ENCODE peak calls at places on chromosomes 2 and 18, in four cellular contexts. Z, Y, D and N are unnamed samples.

GRCh38 chr2:114534728-114535084 is 92.3 kb downstream of the DPP10 start:
- DNase-seq in Z (no peak), Y (no peak), D (no peak), N (no peak)

GRCh38 chr2:54239427-54239826 is 16.6 kb downstream of the TSPYL6 start:
- DNase-seq in Z (peak), Y (no peak), D (no peak), N (no peak)

GRCh38 chr18:25827961-25828561 is 262.4 kb downstream of the SS18 start:
- DNase-seq in Z (peak), Y (no peak), D (no peak), N (no peak)

GRCh38 chr2:183244300-183244849 is 120.1 kb downstream of the NUP35 start:
- DNase-seq in Z (no peak), Y (no peak), D (no peak), N (no peak)

GRCh38 chr18:74793746-74794145 is 196.1 kb downstream of the ZNF407 start:
- DNase-seq in Z (no peak), Y (no peak), D (no peak), N (no peak)

GRCh38 chr2:27033253-27033852 is 588 bp downstream of the TMEM214 start:
- DNase-seq in Z (no peak), Y (no peak), D (no peak), N (no peak)

GRCh38 chr2:33292981-33293586 is 183.4 kb upstream of the RASGRP3 start:
- DNase-seq in Z (peak), Y (no peak), D (no peak), N (no peak)

GRCh38 chr2:39476524-39476923 is 39.4 kb upstream of the MAP4K3 start:
- DNase-seq in Z (no peak), Y (no peak), D (no peak), N (no peak)

GRCh38 chr2:119282966-119283511 is 59.4 kb downstream of the STEAP3 start:
- DNase-seq in Z (peak), Y (no peak), D (peak), N (no peak)

GRCh38 chr2:72144746-72145657 is 2.7 kb downstream of the CYP26B1 start:
- DNase-seq in Z (no peak), Y (no peak), D (no peak), N (no peak)

GRCh38 chr18:44682181-44682870 is 1.6 kb downstream of the SETBP1 start:
- DNase-seq in Z (no peak), Y (peak), D (peak), N (no peak)

GRCh38 chr2:11863103-11863502 is 116.7 kb downstream of the LPIN1 start:
- DNase-seq in Z (no peak), Y (peak), D (no peak), N (no peak)

GRCh38 chr2:128622371-128622770 is 303.7 kb upstream of the HS6ST1 start:
- DNase-seq in Z (no peak), Y (no peak), D (peak), N (no peak)

GRCh38 chr2:70979626-70980025 is 1.2 kb downstream of the ANKRD53 start:
- DNase-seq in Z (no peak), Y (no peak), D (peak), N (no peak)

GRCh38 chr2:63023444-63023843 is 27.2 kb upstream of the OTX1 start:
- DNase-seq in Z (peak), Y (no peak), D (no peak), N (no peak)
- TF ChIP-seq CTCF in Z (peak), Y (peak), D (no peak), N (peak)

GRCh38 chr18:59853380-59853779 is 46.4 kb upstream of the PMAIP1 start:
- DNase-seq in Z (no peak), Y (no peak), D (no peak), N (no peak)

GRCh38 chr18:59848002-59848401 is 51.8 kb upstream of the PMAIP1 start:
- DNase-seq in Z (no peak), Y (peak), D (no peak), N (no peak)

GRCh38 chr18:59846814-59847490 is 52.8 kb upstream of the PMAIP1 start:
- DNase-seq in Z (peak), Y (peak), D (no peak), N (no peak)

GRCh38 chr18:59851784-59852399 is 47.9 kb upstream of the PMAIP1 start:
- DNase-seq in Z (no peak), Y (no peak), D (no peak), N (no peak)

GRCh38 chr18:59852548-59852947 is 47.2 kb upstream of the PMAIP1 start:
- DNase-seq in Z (no peak), Y (no peak), D (no peak), N (no peak)
- TF ChIP-seq CTCF in Z (no peak), Y (no peak), D (no peak), N (no peak)

GRCh38 chr18:79567481-79568147 is 112.0 kb upstream of the CTDP1 start:
- DNase-seq in Z (peak), Y (no peak), D (peak), N (no peak)
- TF ChIP-seq CTCF in Z (no peak), Y (no peak), D (no peak), N (no peak)

GRCh38 chr2:126886201-126886905 is 12.3 kb upstream of the TEX51 start:
- DNase-seq in Z (peak), Y (peak), D (peak), N (peak)
- TF ChIP-seq CTCF in Z (peak), Y (peak), D (peak), N (peak)